ENCODE peak calls at places on chromosome 20, in nine cellular contexts. A, F, W, E, Y, L, K, S and U are unnamed samples.

GRCh38 chr20:62980970-62981369 is 25.8 kb downstream of the BHLHE23 start:
- DNase-seq in S (no peak), K (no peak), L (no peak), Y (no peak), F (no peak), A (no peak), E (no peak), W (no peak), U (no peak)

GRCh38 chr20:46552460-46553420 is 2.3 kb upstream of the OCSTAMP start:
- DNase-seq in E (no peak), F (no peak), W (no peak), L (no peak), S (no peak), K (no peak), Y (no peak), A (no peak), U (no peak)

GRCh38 chr20:43102394-43102793 is 87.3 kb downstream of the PTPRT start:
- DNase-seq in W (no peak), A (no peak), S (no peak), Y (no peak), F (no peak), L (no peak), K (no peak), E (no peak), U (no peak)

GRCh38 chr20:22861990-22862389 is 173.1 kb upstream of the SSTR4 start:
- DNase-seq in W (peak; percentile 44), A (no peak), K (no peak), S (peak; percentile 74), E (no peak), Y (peak; percentile 38), L (peak; percentile 46), F (no peak), U (no peak)

GRCh38 chr20:58366016-58366415 is 23.0 kb upstream of the VAPB start:
- DNase-seq in A (no peak), S (no peak), E (no peak), K (no peak), L (no peak), Y (no peak), F (no peak), W (no peak), U (no peak)

GRCh38 chr20:61480158-61480825 is 228.2 kb downstream of the CDH4 start:
- DNase-seq in S (no peak), Y (no peak), E (no peak), F (no peak), K (no peak), L (no peak), W (no peak), A (no peak), U (no peak)

GRCh38 chr20:48025661-48026060 is 240.4 kb upstream of the SULF2 start:
- DNase-seq in K (no peak), S (no peak), Y (no peak), E (no peak), L (no peak), A (no peak), W (no peak), F (no peak), U (no peak)

GRCh38 chr20:44019638-44020335 is 105.1 kb downstream of the TOX2 start:
- DNase-seq in A (no peak), S (no peak), F (no peak), L (no peak), Y (no peak), K (no peak), W (no peak), E (no peak), U (no peak)

GRCh38 chr20:22796465-22797077 is 212.2 kb upstream of the FOXA2 start:
- DNase-seq in S (no peak), W (no peak), K (no peak), E (no peak), F (no peak), A (no peak), Y (no peak), L (no peak), U (no peak)

GRCh38 chr20:10877345-10877744 is 203.5 kb upstream of the JAG1 start:
- DNase-seq in S (peak; percentile 28), F (no peak), K (no peak), E (no peak), A (peak; percentile 30), L (peak; percentile 82), W (no peak), Y (no peak), U (no peak)

GRCh38 chr20:55615818-55616217 is 389.5 kb downstream of the CBLN4 start:
- DNase-seq in F (no peak), L (no peak), Y (no peak), E (no peak), K (no peak), S (no peak), A (no peak), W (no peak), U (no peak)

GRCh38 chr20:58853976-58854637 is 1.6 kb downstream of the GNAS start:
- DNase-seq in L (no peak), F (no peak), W (no peak), S (no peak), A (no peak), Y (no peak), K (no peak), E (peak; percentile 68), U (no peak)

GRCh38 chr20:48583801-48584200 is 244.0 kb downstream of the PREX1 start:
- DNase-seq in S (no peak), Y (no peak), L (no peak), W (no peak), E (no peak), F (no peak), A (no peak), K (no peak), U (no peak)

GRCh38 chr20:39607124-39607523 is 645.0 kb downstream of the DHX35 start:
- DNase-seq in Y (no peak), W (no peak), L (no peak), F (no peak), E (no peak), K (no peak), S (no peak), A (no peak), U (no peak)

GRCh38 chr20:14155361-14155760 is 160.0 kb downstream of the MACROD2 start:
- DNase-seq in S (no peak), E (no peak), A (no peak), L (no peak), F (no peak), Y (no peak), K (no peak), W (no peak), U (no peak)

GRCh38 chr20:32080783-32081182 is 28.7 kb upstream of the TM9SF4 start:
- DNase-seq in W (no peak), S (no peak), L (no peak), E (no peak), Y (no peak), F (no peak), A (no peak), K (no peak), U (no peak)

GRCh38 chr20:32078322-32078721 is 26.3 kb downstream of the HCK start:
- DNase-seq in F (no peak), Y (no peak), A (no peak), E (no peak), S (no peak), L (no peak), K (no peak), W (no peak), U (no peak)

GRCh38 chr20:32078777-32079176 is 26.7 kb downstream of the HCK start:
- DNase-seq in Y (no peak), A (no peak), K (no peak), W (no peak), L (no peak), E (no peak), S (no peak), F (no peak), U (no peak)

GRCh38 chr20:32077192-32077591 is 25.1 kb downstream of the HCK start:
- DNase-seq in K (no peak), W (no peak), L (no peak), S (no peak), Y (no peak), A (no peak), F (no peak), E (no peak), U (no peak)

DNA sequence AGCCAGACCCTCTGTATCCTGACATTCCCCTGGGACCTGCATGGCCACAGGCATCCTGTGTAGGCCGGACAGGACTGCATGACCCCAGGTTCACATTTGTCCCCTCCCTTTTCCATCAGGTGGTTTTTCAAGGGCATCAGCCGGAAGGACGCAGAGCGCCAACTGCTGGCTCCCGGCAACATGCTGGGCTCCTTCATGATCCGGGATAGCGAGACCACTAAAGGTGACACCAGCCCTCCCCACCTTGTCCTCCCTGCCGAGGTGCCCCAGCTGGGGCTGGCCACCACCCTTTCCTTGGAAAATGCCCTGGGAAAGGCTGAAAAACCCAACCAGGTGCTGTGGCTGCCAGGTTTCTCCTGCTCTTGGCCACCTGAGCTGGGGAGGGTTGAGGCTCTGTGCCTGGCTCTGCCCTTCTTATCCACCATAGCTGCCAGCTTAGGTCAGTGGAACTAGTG is 27.6 kb downstream of the HCK start:
- DNase-seq in E (no peak), W (no peak), A (no peak), K (no peak), S (no peak), Y (no peak), L (no peak), F (no peak), U (no peak)
- TF ChIP-seq CTCF in E (no peak), W (no peak), A (no peak), K (no peak), S (no peak), Y (no peak), L (no peak), F (no peak), U (no peak)

GRCh38 chr20:45339084-45339483 is 9.1 kb downstream of the SDC4 start:
- DNase-seq in S (no peak), E (no peak), Y (no peak), L (no peak), A (no peak), K (no peak), W (peak; percentile 59), F (peak; percentile 61), U (no peak)
- H3K27ac ChIP-seq in S (peak overlapping the region; percentile 93), E (peak overlapping the region; percentile 92), Y (peak overlapping the region; percentile 96), L (peak overlapping the region; percentile 94), A (peak overlapping the region; percentile 97), K (peak overlapping the region; percentile 99), W (peak overlapping the region; percentile 92), F (no peak overlapping the region), U (peak overlapping the region; percentile 94)

GRCh38 chr20:31654534-31654933 is 16.8 kb downstream of the COX4I2 start:
- DNase-seq in W (no peak), L (no peak), K (no peak), Y (no peak), F (no peak), A (no peak), S (no peak), E (no peak), U (no peak)

GRCh38 chr20:31653573-31653972 is 15.9 kb downstream of the COX4I2 start:
- DNase-seq in A (no peak), K (no peak), S (no peak), L (no peak), W (no peak), F (no peak), Y (no peak), E (no peak), U (no peak)

GRCh38 chr20:31652917-31653385 is 15.2 kb downstream of the COX4I2 start:
- DNase-seq in Y (no peak), F (no peak), E (no peak), W (no peak), K (no peak), S (no peak), L (no peak), A (no peak), U (peak; percentile 51)
- TF ChIP-seq CTCF in Y (no peak), F (no peak), E (no peak), W (no peak), K (no peak), S (no peak), L (no peak), A (no peak), U (no peak)

GRCh38 chr20:54158856-54159418 is 14.8 kb downstream of the CYP24A1 start:
- DNase-seq in F (no peak), L (no peak), A (no peak), W (no peak), E (no peak), K (no peak), S (no peak), Y (no peak), U (no peak)
- H3K27ac ChIP-seq in F (no peak overlapping the region), L (no peak overlapping the region), A (no peak overlapping the region), W (no peak overlapping the region), E (no peak overlapping the region), K (no peak overlapping the region), S (no peak overlapping the region), Y (no peak overlapping the region), U (no peak overlapping the region)